ENCODE peak calls at places on chromosomes 16 and 17, in five cellular contexts. Y is stimulated activated naive CD8-positive, alpha-beta T cell treated with anti-CD3 and anti-CD28 coated beads, Interleukin-15, Interleukin-2, amounts not matched to agents 100 U/mL and 50 U/mL, for 24 hours; R is T-helper 2 cell; S is T-helper 9 cell; K is RWPE1. T is an unnamed sample.
A peak's percentile ranks its signal among the peaks of the same experiment; 100 is the strongest.

GRCh38 chr17:7842380-7842949 is 8.4 kb downstream of the KDM6B start:
- DNase-seq in K (no peak), Y (peak; percentile 95), S (peak; percentile 97), R (peak; percentile 99), T (peak; percentile 75)

GRCh38 chr17:50352072-50352692 is 6.3 kb downstream of the XYLT2 start:
- DNase-seq in R (no peak), K (no peak), S (no peak), Y (no peak), T (no peak)

GRCh38 chr17:56638536-56639177 is 45.2 kb downstream of the NOG start:
- DNase-seq in S (no peak), K (no peak), R (no peak), Y (no peak), T (no peak)

GRCh38 chr17:72985882-72986720 is 106.4 kb downstream of the SLC39A11 start:
- DNase-seq in K (peak; percentile 59), Y (peak; percentile 61), S (peak; percentile 11), R (no peak), T (peak; percentile 81)

GRCh38 chr17:75634376-75634740 is 1.1 kb downstream of the SMIM5 start:
- DNase-seq in S (no peak), R (no peak), K (no peak), Y (no peak), T (no peak)

GRCh38 chr17:57420674-57421392 is 164.5 kb downstream of the MSI2 start:
- DNase-seq in S (no peak), Y (no peak), R (no peak), K (no peak), T (no peak)

GRCh38 chr17:29570521-29570920 is 2.0 kb downstream of the TP53I13 start:
- DNase-seq in S (no peak), R (no peak), Y (peak; percentile 2), K (no peak), T (no peak)

GRCh38 chr17:3762922-3763776 is 37.8 kb downstream of the ITGAE start:
- DNase-seq in K (no peak), S (no peak), Y (peak; percentile 50), R (peak; percentile 78), T (no peak)

GRCh38 chr16:24610421-24610765 is 71.0 kb downstream of the RBBP6 start:
- DNase-seq in R (no peak), K (no peak), Y (peak; percentile 19), S (no peak), T (no peak)

GRCh38 chr16:67181346-67181745 is 2.4 kb downstream of the MATCAP1 start:
- DNase-seq in K (no peak), S (no peak), Y (no peak), R (no peak), T (no peak)

GRCh38 chr17:65572581-65573282 is 11.3 kb upstream of the AXIN2 start:
- DNase-seq in R (no peak), S (no peak), Y (no peak), K (no peak), T (no peak)

GRCh38 chr17:77709594-77709993 is 248.9 kb upstream of the TNRC6C start:
- DNase-seq in R (no peak), K (no peak), Y (no peak), S (no peak), T (no peak)

GRCh38 chr17:4593021-4593797 is 8.9 kb downstream of the SMTNL2 start:
- DNase-seq in K (no peak), S (no peak), R (no peak), Y (no peak), T (no peak)

GRCh38 chr17:13306310-13306962 is 288.6 kb upstream of the ELAC2 start:
- DNase-seq in K (peak; percentile 70), R (no peak), Y (peak; percentile 12), S (no peak), T (peak; percentile 21)

GRCh38 chr17:79246226-79246794 is 171.7 kb downstream of the ENGASE start:
- DNase-seq in K (no peak), Y (no peak), S (no peak), R (no peak), T (no peak)

GRCh38 chr17:64702815-64703214 is 40.7 kb upstream of the SMURF2 start:
- DNase-seq in R (no peak), Y (no peak), K (no peak), S (no peak), T (no peak)

GRCh38 chr16:52383640-52384292 is 163.2 kb downstream of the TOX3 start:
- DNase-seq in K (peak; percentile 58), Y (no peak), S (no peak), R (no peak), T (no peak)

GRCh38 chr17:71180801-71181385 is 939.9 kb upstream of the SOX9 start:
- DNase-seq in K (no peak), Y (no peak), S (no peak), R (no peak), T (no peak)

GRCh38 chr16:21265104-21265825 is 12.8 kb downstream of the CRYM start:
- DNase-seq in Y (no peak), K (no peak), S (no peak), R (no peak), T (no peak)

GRCh38 chr16:50196736-50197135 is 43.6 kb downstream of the TENT4B start:
- DNase-seq in R (peak; percentile 27), S (no peak), K (no peak), Y (no peak), T (peak; percentile 32)

GRCh38 chr17:31398381-31399275 is 7.2 kb downstream of the RAB11FIP4 start:
- DNase-seq in K (no peak), Y (no peak), S (no peak), R (no peak), T (no peak)

GRCh38 chr17:55895112-55895759 is 144.4 kb downstream of the PCTP start:
- DNase-seq in K (no peak), Y (no peak), S (no peak), R (no peak), T (no peak)

GRCh38 chr17:4738136-4739121 is 1.2 kb upstream of the ZMYND15 start:
- DNase-seq in S (no peak), R (peak; percentile 11), K (peak; percentile 46), Y (no peak), T (no peak)

GRCh38 chr17:37483311-37484039 is 6.2 kb upstream of the DUSP14 start:
- DNase-seq in Y (no peak), R (no peak), S (no peak), K (no peak), T (peak; percentile 11)

GRCh38 chr17:74289688-74290087 is 15.7 kb downstream of the DNAI2 start:
- DNase-seq in S (no peak), R (no peak), K (no peak), Y (no peak), T (no peak)

GRCh38 chr17:4833941-4834501 is 881 bp downstream of the MINK1 start:
- DNase-seq in Y (peak; percentile 19), R (no peak), S (no peak), K (no peak), T (peak; percentile 26)

GRCh38 chr17:503449-503700 is 150.8 kb upstream of the RPH3AL start:
- DNase-seq in Y (no peak), S (no peak), K (no peak), R (no peak), T (no peak)

GRCh38 chr16:75044800-75045361 is 46.1 kb downstream of the ZNRF1 start:
- DNase-seq in S (no peak), K (no peak), R (no peak), Y (no peak), T (no peak)